ENCODE peak calls at places on chromosomes 13 and 19, in five cellular contexts. U is aorta; N is CD8-positive, alpha-beta T cell; W is uterus; D is thoracic aorta. G is an unnamed sample.

GRCh38 chr19:57648336-57649003 is 15.5 kb downstream of the ZNF211 start:
- DNase-seq in W (no peak), D (no peak), N (no peak), U (no peak), G (no peak)

GRCh38 chr19:3452456-3453068 is 27.8 kb downstream of the SMIM24 start:
- DNase-seq in U (peak; percentile 71), W (peak; percentile 18), N (no peak), D (no peak), G (no peak)

GRCh38 chr13:30713133-30713532 is 22.2 kb upstream of the ALOX5AP start:
- DNase-seq in N (no peak), D (no peak), U (no peak), W (no peak), G (no peak)

GRCh38 chr19:7540761-7541480 is 5.4 kb downstream of the PNPLA6 start:
- DNase-seq in U (no peak), D (no peak), N (no peak), W (no peak), G (peak; percentile 73)

GRCh38 chr13:104408733-104409132 is 1342.5 kb upstream of the SLC10A2 start:
- DNase-seq in W (no peak), U (no peak), N (no peak), D (no peak), G (no peak)

GRCh38 chr13:50081899-50082425 is 66.7 kb downstream of the KCNRG start:
- DNase-seq in U (peak; percentile 99), D (peak; percentile 92), W (peak; percentile 98), N (peak; percentile 98), G (peak; percentile 95)

GRCh38 chr19:36152061-36152885 is at the start of gene COX7A1:
- DNase-seq in N (no peak), W (peak; percentile 71), U (peak; percentile 91), D (no peak), G (no peak)

GRCh38 chr19:14516746-14517438 is 1.3 kb downstream of the DNAJB1 start:
- DNase-seq in U (no peak), W (no peak), N (no peak), D (no peak), G (no peak)

GRCh38 chr13:96091164-96091931 is 1.4 kb downstream of the HS6ST3 start:
- DNase-seq in N (no peak), W (peak; percentile 43), U (peak; percentile 82), D (no peak), G (no peak)

GRCh38 chr19:10921199-10921879 is 7.1 kb downstream of the YIPF2 start:
- DNase-seq in N (no peak), D (no peak), U (no peak), W (no peak), G (peak; percentile 65)

GRCh38 chr19:42553292-42554045 is 25.2 kb upstream of the CEACAM1 start:
- DNase-seq in W (no peak), U (no peak), N (no peak), D (no peak), G (no peak)

GRCh38 chr19:21314676-21315075 is 14.5 kb downstream of the ZNF708 start:
- DNase-seq in N (no peak), W (no peak), D (no peak), U (no peak), G (no peak)
- H3K27ac ChIP-seq in N (no peak overlapping the region), W (peak overlapping the region; percentile 43), D (no peak overlapping the region), U (no peak overlapping the region), G (no peak overlapping the region)

GRCh38 chr19:2335848-2336247 is 7.4 kb downstream of the SPPL2B start:
- DNase-seq in N (no peak), D (no peak), W (no peak), U (no peak), G (no peak)
- H3K4me1 ChIP-seq in N (peaks cover 35% of the 10 kb centered on the region), D (no peaks in the 10 kb centered on the region), W (peaks cover 6% of the 10 kb centered on the region), U (no peaks in the 10 kb centered on the region), G (no peaks in the 10 kb centered on the region)

DNA sequence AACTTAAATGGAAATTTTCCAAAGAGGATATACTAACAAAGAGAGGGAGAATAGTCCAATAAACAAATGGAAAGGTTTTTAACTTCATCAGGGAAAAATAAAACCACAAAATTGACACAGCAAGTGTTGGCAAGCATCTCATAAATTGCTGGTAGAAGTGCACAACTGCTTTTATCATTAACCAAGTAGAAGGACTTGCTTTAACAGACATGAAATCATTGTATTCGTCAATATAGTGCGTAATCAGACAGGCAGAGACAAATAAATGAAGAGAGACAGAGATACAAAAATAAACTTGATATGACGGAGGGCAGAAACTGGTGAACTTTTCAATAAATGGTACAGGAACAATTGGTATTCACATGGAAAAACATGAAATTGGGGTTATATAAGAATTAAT is 7.4 kb downstream of the TGDS start:
- DNase-seq in N (no peak), U (no peak), W (no peak), D (no peak), G (no peak)
- H3K36me3 ChIP-seq in N (peaks cover 16% of the 10 kb centered on the region), U (no peaks in the 10 kb centered on the region), W (no peaks in the 10 kb centered on the region), D (peaks cover 12% of the 10 kb centered on the region), G (peaks cover 77% of the 10 kb centered on the region)

GRCh38 chr13:110535526-110535925 is 26.0 kb downstream of the RAB20 start:
- DNase-seq in N (no peak), D (no peak), W (no peak), U (no peak), G (no peak)
- H3K27ac ChIP-seq in N (no peak overlapping the region), D (peak overlapping the region; percentile 46), W (no peak overlapping the region), U (no peak overlapping the region), G (no peak overlapping the region)

GRCh38 chr19:5956323-5956722 is 21.6 kb downstream of the RANBP3 start:
- DNase-seq in N (no peak), D (no peak), W (no peak), U (no peak), G (no peak)
- H3K4me1 ChIP-seq in N (peaks cover 74% of the 10 kb centered on the region), D (peaks cover 49% of the 10 kb centered on the region), W (peaks cover 16% of the 10 kb centered on the region), U (peaks cover 9% of the 10 kb centered on the region), G (peaks cover 14% of the 10 kb centered on the region)

DNA sequence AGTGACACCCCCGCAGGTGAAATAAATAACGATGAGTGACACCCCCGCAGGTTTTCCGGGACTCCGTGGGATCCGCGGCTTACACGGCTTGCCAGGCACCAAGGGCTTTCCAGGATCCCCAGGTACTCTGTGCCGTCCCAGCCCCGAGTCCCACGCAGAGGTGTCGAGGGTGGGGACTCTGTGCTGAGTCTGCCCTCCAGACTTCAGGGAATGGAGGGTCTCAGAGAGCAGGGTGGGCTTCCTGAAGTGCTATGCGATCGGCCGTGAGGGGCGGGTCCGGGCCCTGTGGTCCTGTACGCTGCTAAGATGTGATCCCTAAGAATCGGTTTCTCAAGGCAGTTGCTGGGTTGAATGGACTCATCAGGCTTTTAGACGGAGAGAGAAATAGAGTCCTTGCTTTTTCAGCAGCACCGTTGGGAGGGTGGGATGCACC is 68.3 kb downstream of the RAB20 start:
- DNase-seq in D (no peak), N (no peak), W (no peak), U (peak; percentile 59), G (no peak)
- H3K36me3 ChIP-seq in D (peaks cover 86% of the 10 kb centered on the region), N (no peaks in the 10 kb centered on the region), W (no peaks in the 10 kb centered on the region), U (peaks cover 5% of the 10 kb centered on the region), G (peaks cover 80% of the 10 kb centered on the region)

G was measured in RWPE2.